ENCODE peak calls at places on chromosomes 12 and 14, in nine cellular contexts. A is NAMALWA; H is stimulated activated CD4-positive, alpha-beta T cell treated with anti-CD3 and anti-CD28 coated beads, Interleukin-12 subunit alpha, Interleukin-12 subunit beta, amount 100 ng/mL, for 4 hours; N is NCI-H1417; X is NCI-H1436; F is skeletal muscle cell; E is activated naive CD8-positive, alpha-beta T cell treated with anti-CD3 and anti-CD28 coated beads for 36 hours; C is EL; W is thoracic aorta. U is an unnamed sample.
A peak's percentile ranks its signal among the peaks of the same experiment; 100 is the strongest.

GRCh38 chr14:79728331-79728730 is 483.0 kb downstream of the DIO2 start:
- DNase-seq in C (no peak), E (no peak), F (no peak), N (no peak), X (no peak), A (no peak), H (no peak), W (no peak), U (no peak)

GRCh38 chr14:75968461-75968860 is 13.3 kb downstream of the TGFB3 start:
- DNase-seq in A (no peak), H (no peak), C (no peak), N (no peak), E (no peak), F (peak; percentile 48), X (no peak), W (no peak), U (no peak)

GRCh38 chr14:78598046-78598652 is 428.0 kb downstream of the NRXN3 start:
- DNase-seq in H (peak; percentile 18), C (peak; percentile 66), A (peak; percentile 72), X (peak; percentile 72), W (no peak), N (peak; percentile 84), E (peak; percentile 28), F (no peak), U (peak; percentile 63)

GRCh38 chr12:75798527-75798926 is 233.0 kb downstream of the PHLDA1 start:
- DNase-seq in X (no peak), E (no peak), C (no peak), W (no peak), A (no peak), H (no peak), F (no peak), N (no peak), U (no peak)

GRCh38 chr14:52877628-52878027 is 73.2 kb downstream of the FERMT2 start:
- DNase-seq in W (no peak), C (peak; percentile 29), A (no peak), H (no peak), N (no peak), X (no peak), F (no peak), E (no peak), U (no peak)

GRCh38 chr12:546265-546919 is 86.7 kb downstream of the B4GALNT3 start:
- DNase-seq in H (no peak), E (no peak), X (no peak), F (no peak), W (no peak), A (no peak), N (no peak), C (no peak), U (no peak)

GRCh38 chr14:35470775-35471174 is 63.2 kb upstream of the INSM2 start:
- DNase-seq in A (no peak), X (no peak), E (no peak), H (no peak), W (no peak), C (peak; percentile 11), F (no peak), N (no peak), U (no peak)

GRCh38 chr12:106091421-106091820 is 47.3 kb downstream of the NUAK1 start:
- DNase-seq in H (no peak), E (no peak), W (no peak), A (no peak), F (no peak), N (no peak), X (no peak), C (no peak), U (no peak)

GRCh38 chr12:27462151-27462694 is 15.7 kb downstream of the SMCO2 start:
- DNase-seq in N (no peak), X (no peak), H (no peak), A (no peak), F (peak; percentile 60), C (peak; percentile 59), E (no peak), W (no peak), U (no peak)

GRCh38 chr12:89286506-89286905 is 65.8 kb downstream of the DUSP6 start:
- DNase-seq in X (no peak), W (no peak), C (no peak), F (no peak), H (no peak), N (no peak), E (no peak), A (no peak), U (no peak)

GRCh38 chr12:37547611-37548010 is 769.0 kb upstream of the ALG10B start:
- DNase-seq in H (no peak), N (no peak), A (no peak), F (no peak), C (no peak), W (no peak), X (no peak), E (no peak), U (no peak)

GRCh38 chr14:31449971-31450610 is 7.2 kb downstream of the DTD2 start:
- DNase-seq in E (no peak), A (peak; percentile 72), C (peak; percentile 46), H (no peak), F (no peak), X (peak; percentile 43), N (peak; percentile 12), W (no peak), U (no peak)

GRCh38 chr12:14693116-14693515 is 3.3 kb downstream of the GUCY2C start:
- DNase-seq in N (no peak), H (no peak), A (no peak), E (no peak), X (no peak), C (no peak), F (no peak), W (no peak), U (no peak)

GRCh38 chr14:90579816-90580215 is 183.0 kb downstream of the CALM1 start:
- DNase-seq in E (no peak), X (no peak), C (no peak), H (no peak), W (no peak), A (no peak), N (no peak), F (no peak), U (no peak)

GRCh38 chr12:92503029-92503931 is 199.5 kb upstream of the PLEKHG7 start:
- DNase-seq in C (no peak), H (no peak), W (no peak), E (no peak), N (no peak), F (no peak), A (peak; percentile 26), X (no peak), U (peak; percentile 66)

GRCh38 chr12:76544601-76545261 is 14.8 kb downstream of the OSBPL8 start:
- DNase-seq in E (no peak), H (no peak), C (no peak), N (no peak), F (no peak), W (no peak), X (no peak), A (no peak), U (no peak)

GRCh38 chr14:58731465-58732330 is 93.9 kb downstream of the DACT1 start:
- DNase-seq in C (peak; percentile 99), F (peak; percentile 97), W (no peak), A (no peak), H (no peak), E (no peak), N (no peak), X (no peak), U (no peak)

GRCh38 chr12:94789510-94790225 is 139.3 kb upstream of the TMCC3 start:
- DNase-seq in X (no peak), W (no peak), A (no peak), H (no peak), F (no peak), E (no peak), C (no peak), N (no peak), U (no peak)

GRCh38 chr14:58104808-58105207 is 47.2 kb downstream of the ARMH4 start:
- DNase-seq in A (no peak), W (no peak), X (no peak), E (no peak), H (no peak), C (peak; percentile 58), N (no peak), F (peak; percentile 48), U (no peak)

GRCh38 chr12:99271071-99271470 is 376.5 kb upstream of the GARIN6 start:
- DNase-seq in C (no peak), A (no peak), W (no peak), F (no peak), N (no peak), X (no peak), E (no peak), H (no peak), U (no peak)

GRCh38 chr12:51242150-51242549 is 3.5 kb downstream of the DAZAP2 start:
- DNase-seq in E (no peak), A (no peak), C (no peak), N (no peak), H (no peak), W (no peak), F (no peak), X (no peak), U (peak; percentile 73)

GRCh38 chr14:102826751-102827675 is 49.8 kb downstream of the TRAF3 start:
- DNase-seq in W (no peak), A (no peak), H (no peak), X (no peak), F (no peak), C (no peak), N (no peak), E (no peak), U (no peak)

GRCh38 chr14:70907996-70908917 is 998 bp downstream of the PCNX1 start:
- DNase-seq in N (peak; percentile 36), E (peak; percentile 70), X (no peak), W (no peak), C (peak; percentile 64), F (no peak), A (peak; percentile 34), H (peak; percentile 54), U (peak; percentile 76)

GRCh38 chr12:100184549-100184948 is 16.1 kb upstream of the ACTR6 start:
- DNase-seq in A (no peak), H (no peak), X (no peak), N (no peak), F (no peak), E (no peak), W (no peak), C (no peak), U (no peak)

GRCh38 chr14:24662753-24663152 is 28.8 kb upstream of the GZMB start:
- DNase-seq in W (no peak), A (no peak), F (no peak), N (no peak), X (no peak), H (no peak), E (peak; percentile 13), C (no peak), U (no peak)